ENCODE peak calls at places on chromosomes 4 and X, in ten cellular contexts. E is AG04450; I is CD8-positive, alpha-beta memory T cell; V is left ventricle myocardium inferior; W is suprapubic skin; U is aorta; G is upper lobe of right lung; P is dorsolateral prefrontal cortex; A is IMR-90; B is stomach. N is an unnamed sample.
A peak's percentile ranks its signal among the peaks of the same experiment; 100 is the strongest.

GRCh38 chrX:112654871-112655270 is 24.9 kb downstream of the LHFPL1 start:
- DNase-seq in E (no peak), I (no peak), V (no peak), W (no peak), U (no peak), G (no peak), P (no peak), A (peak; percentile 75), B (no peak), N (no peak)

GRCh38 chrX:31435592-31435991 is 363.8 kb upstream of the FTHL17 start:
- DNase-seq in E (no peak), I (no peak), V (peak; percentile 18), W (no peak), U (no peak), G (no peak), P (no peak), A (peak; percentile 22), B (no peak), N (peak; percentile 72)

GRCh38 chr4:42627887-42628646 is 28.8 kb downstream of the ATP8A1 start:
- DNase-seq in E (no peak), I (peak; percentile 40), V (peak; percentile 83), W (peak; percentile 76), U (peak; percentile 64), G (no peak), P (no peak), A (no peak), B (peak; percentile 81), N (no peak)

GRCh38 chr4:89823416-89823815 is 13.5 kb downstream of the SNCA start:
- DNase-seq in E (no peak), I (no peak), V (no peak), W (no peak), U (no peak), G (no peak), P (no peak), A (peak; percentile 11), B (no peak), N (no peak)

GRCh38 chr4:149709640-149710039 is 106.0 kb downstream of the IQCM start:
- DNase-seq in E (peak; percentile 15), I (no peak), V (no peak), W (no peak), U (no peak), G (no peak), P (no peak), A (peak; percentile 61), B (no peak), N (no peak)

GRCh38 chr4:150004481-150004880 is 73.8 kb upstream of the DCLK2 start:
- DNase-seq in E (no peak), I (no peak), V (no peak), W (no peak), U (no peak), G (no peak), P (no peak), A (peak; percentile 58), B (no peak), N (no peak)

GRCh38 chr4:40629401-40630334 is at the start of gene RBM47:
- DNase-seq in E (no peak), I (no peak), V (peak; percentile 54), W (peak; percentile 89), U (peak; percentile 84), G (peak; percentile 94), P (no peak), A (peak; percentile 40), B (peak; percentile 86), N (peak; percentile 69)

GRCh38 chrX:31658360-31658759 is 586.5 kb upstream of the FTHL17 start:
- DNase-seq in E (no peak), I (no peak), V (no peak), W (no peak), U (no peak), G (no peak), P (no peak), A (peak; percentile 49), B (no peak), N (peak; percentile 21)

GRCh38 chr4:74618166-74618565 is 173.2 kb downstream of the AREG start:
- DNase-seq in E (no peak), I (no peak), V (no peak), W (no peak), U (no peak), G (no peak), P (no peak), A (no peak), B (no peak), N (no peak)

GRCh38 chr4:74610491-74610890 is 165.6 kb downstream of the AREG start:
- DNase-seq in E (no peak), I (no peak), V (no peak), W (no peak), U (no peak), G (no peak), P (no peak), A (no peak), B (no peak), N (no peak)

GRCh38 chr4:74612837-74613236 is 167.9 kb downstream of the AREG start:
- DNase-seq in E (no peak), I (no peak), V (no peak), W (no peak), U (no peak), G (no peak), P (no peak), A (no peak), B (no peak), N (no peak)

GRCh38 chr4:74615411-74615810 is 170.5 kb downstream of the AREG start:
- DNase-seq in E (no peak), I (no peak), V (no peak), W (no peak), U (no peak), G (no peak), P (no peak), A (no peak), B (no peak), N (no peak)

GRCh38 chr4:74613266-74613665 is 168.3 kb downstream of the AREG start:
- DNase-seq in E (no peak), I (no peak), V (no peak), W (no peak), U (no peak), G (no peak), P (no peak), A (no peak), B (no peak), N (no peak)
- H3K27me3 ChIP-seq in E (no peaks in the 10 kb centered on the region), I (no peaks in the 10 kb centered on the region), V (no peaks in the 10 kb centered on the region), W (no peaks in the 10 kb centered on the region), U (no peaks in the 10 kb centered on the region), G (no peaks in the 10 kb centered on the region), P (no peaks in the 10 kb centered on the region), A (no peaks in the 10 kb centered on the region), B (no peaks in the 10 kb centered on the region), N (no peaks in the 10 kb centered on the region)

GRCh38 chr4:110635155-110635479 is 12.2 kb upstream of the PITX2 start:
- DNase-seq in E (no peak), I (no peak), V (no peak), W (no peak), U (no peak), G (no peak), P (no peak), A (no peak), B (no peak), N (no peak)

GRCh38 chr4:110638347-110638746 is 15.5 kb upstream of the PITX2 start:
- DNase-seq in E (no peak), I (no peak), V (no peak), W (no peak), U (no peak), G (no peak), P (no peak), A (no peak), B (no peak), N (no peak)

GRCh38 chr4:110637408-110638131 is 14.7 kb upstream of the PITX2 start:
- DNase-seq in E (no peak), I (no peak), V (no peak), W (no peak), U (no peak), G (no peak), P (no peak), A (no peak), B (no peak), N (no peak)

GRCh38 chr4:110636231-110636676 is 13.4 kb upstream of the PITX2 start:
- DNase-seq in E (no peak), I (no peak), V (no peak), W (no peak), U (no peak), G (no peak), P (no peak), A (no peak), B (no peak), N (no peak)

DNA sequence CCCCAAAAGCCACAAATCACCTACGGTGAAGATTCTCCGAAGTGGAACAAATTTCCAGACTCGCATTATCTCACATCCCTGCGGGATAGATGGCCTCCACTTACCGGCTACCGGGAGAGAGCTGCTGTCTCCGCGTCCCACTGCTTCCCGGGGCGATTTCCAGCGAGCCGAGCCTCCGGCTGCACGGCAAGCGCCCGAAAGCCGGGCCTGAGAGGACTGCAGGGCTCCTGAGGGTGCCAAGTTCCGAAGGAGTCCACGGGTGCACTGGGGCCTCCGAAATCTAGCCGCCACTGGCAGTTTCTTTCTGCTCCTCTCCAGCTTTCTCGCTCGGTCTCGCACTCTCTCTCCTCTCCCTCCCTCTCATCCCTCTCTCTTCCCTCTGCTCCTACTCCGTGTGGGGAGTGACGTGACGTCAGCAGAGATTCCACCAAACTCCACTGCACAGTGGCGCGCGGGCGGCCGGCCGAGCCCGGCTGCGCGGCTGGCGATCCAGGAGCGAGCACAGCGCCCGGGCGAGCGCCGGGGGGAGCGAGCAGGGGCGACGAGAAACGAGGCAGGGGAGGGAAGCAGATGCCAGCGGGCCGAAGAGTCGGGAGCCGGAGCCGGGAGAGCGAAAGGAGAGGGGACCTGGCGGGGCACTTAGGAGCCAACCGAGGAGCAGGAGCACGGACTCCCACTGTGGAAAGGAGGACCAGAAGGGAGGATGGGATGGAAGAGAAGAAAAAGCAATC is 14.0 kb upstream of the PITX2 start:
- DNase-seq in E (no peak), I (no peak), V (no peak), W (no peak), U (no peak), G (no peak), P (no peak), A (peak; percentile 72), B (no peak), N (no peak)
- H3K4me3 ChIP-seq in E (peak overlapping the region; percentile 43), I (no peak overlapping the region), V (peak overlapping the region; percentile 54), W (peak overlapping the region; percentile 41), U (peak overlapping the region; percentile 30), G (no peak overlapping the region), P (no peak overlapping the region), A (peak overlapping the region; percentile 46), B (peak overlapping the region; percentile 19), N (no peak overlapping the region)

GRCh38 chrX:48474127-48474526 is 1.9 kb upstream of the FTSJ1 start:
- DNase-seq in E (no peak), I (no peak), V (no peak), W (no peak), U (no peak), G (no peak), P (no peak), A (no peak), B (no peak), N (no peak)

GRCh38 chrX:48475774-48476577 is at the start of gene FTSJ1:
- DNase-seq in E (peak; percentile 82), I (peak; percentile 79), V (peak; percentile 87), W (peak; percentile 91), U (peak; percentile 94), G (peak; percentile 93), P (peak; percentile 86), A (peak; percentile 93), B (peak; percentile 85), N (peak; percentile 91)

GRCh38 chrX:48475295-48475694 is 704 bp upstream of the FTSJ1 start:
- DNase-seq in E (no peak), I (no peak), V (no peak), W (no peak), U (no peak), G (no peak), P (no peak), A (no peak), B (no peak), N (peak; percentile 27)

GRCh38 chrX:48473718-48473990 is 2.3 kb upstream of the FTSJ1 start:
- DNase-seq in E (no peak), I (no peak), V (no peak), W (no peak), U (no peak), G (no peak), P (no peak), A (no peak), B (no peak), N (no peak)

DNA sequence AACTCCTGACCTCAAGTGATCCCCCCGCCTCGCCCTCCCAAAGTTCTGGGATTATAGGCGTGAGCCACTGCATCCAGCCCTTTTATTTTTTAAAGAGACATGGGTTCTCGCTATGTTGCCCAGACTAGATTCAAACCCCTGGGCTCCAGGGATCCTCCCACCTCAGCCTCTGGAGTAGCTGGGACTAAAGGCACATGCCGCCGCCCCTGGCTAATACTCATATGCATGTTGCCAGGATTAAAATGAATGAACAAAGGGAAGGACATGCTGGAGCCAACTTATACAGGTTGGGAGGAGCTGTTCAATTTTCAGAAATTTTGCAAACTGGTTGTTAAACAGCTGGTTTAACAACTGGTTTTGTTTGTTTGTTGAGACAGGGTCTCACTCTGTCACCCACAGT is 1.4 kb upstream of the FTSJ1 start:
- DNase-seq in E (no peak), I (no peak), V (no peak), W (no peak), U (no peak), G (no peak), P (no peak), A (no peak), B (no peak), N (no peak)
- H3K27ac ChIP-seq in E (no peak overlapping the region), I (no peak overlapping the region), V (no peak overlapping the region), W (no peak overlapping the region), U (no peak overlapping the region), G (no peak overlapping the region), P (no peak overlapping the region), A (no peak overlapping the region), B (no peak overlapping the region), N (no peak overlapping the region)

GRCh38 chrX:25020391-25021131 is 4.8 kb upstream of the ARX start:
- DNase-seq in E (no peak), I (no peak), V (no peak), W (no peak), U (no peak), G (no peak), P (no peak), A (no peak), B (no peak), N (no peak)

GRCh38 chrX:25016938-25017598 is 1.3 kb upstream of the ARX start:
- DNase-seq in E (no peak), I (no peak), V (no peak), W (no peak), U (no peak), G (no peak), P (no peak), A (no peak), B (no peak), N (no peak)

GRCh38 chrX:25019707-25020390 is 4.1 kb upstream of the ARX start:
- DNase-seq in E (no peak), I (no peak), V (no peak), W (no peak), U (no peak), G (no peak), P (no peak), A (no peak), B (no peak), N (no peak)

GRCh38 chrX:25017667-25018247 is 2.0 kb upstream of the ARX start:
- DNase-seq in E (no peak), I (no peak), V (no peak), W (no peak), U (no peak), G (no peak), P (no peak), A (no peak), B (no peak), N (no peak)

GRCh38 chrX:25018682-25019081 is 2.9 kb upstream of the ARX start:
- DNase-seq in E (no peak), I (no peak), V (no peak), W (no peak), U (no peak), G (no peak), P (no peak), A (no peak), B (no peak), N (no peak)
- H3K27me3 ChIP-seq in E (peaks cover 89% of the 10 kb centered on the region), I (peaks cover 24% of the 10 kb centered on the region), V (peaks cover 100% of the 10 kb centered on the region), W (peaks cover 99% of the 10 kb centered on the region), U (peaks cover 1% of the 10 kb centered on the region), G (peaks cover 94% of the 10 kb centered on the region), P (peaks cover 97% of the 10 kb centered on the region), A (peaks cover 88% of the 10 kb centered on the region), B (peaks cover 100% of the 10 kb centered on the region), N (peaks cover 48% of the 10 kb centered on the region)